ENCODE peak calls at places on chromosomes 13 and 19, in ten cellular contexts. One of them, this sample, is unnamed.

GRCh38 chr13:80030491-80030890 is 310.4 kb downstream of the SPRY2 start:
- DNase-seq in dorsolateral prefrontal cortex: peak
- DNase-seq in testis: peak
- DNase-seq in CD4-positive, alpha-beta T cell: no peak
- DNase-seq in astrocyte: no peak
- DNase-seq in WERI-Rb-1: no peak
- DNase-seq in ovary: no peak
- DNase-seq in heart left ventricle: no peak
- DNase-seq in endodermal cell: peak
- DNase-seq in colonic mucosa: peak
- DNase-seq in this sample: peak

GRCh38 chr19:43784251-43784980 is 3.6 kb upstream of the KCNN4 start:
- DNase-seq in dorsolateral prefrontal cortex: no peak
- DNase-seq in testis: no peak
- DNase-seq in CD4-positive, alpha-beta T cell: peak
- DNase-seq in astrocyte: peak
- DNase-seq in WERI-Rb-1: peak
- DNase-seq in ovary: no peak
- DNase-seq in heart left ventricle: peak
- DNase-seq in endodermal cell: peak
- DNase-seq in colonic mucosa: peak
- DNase-seq in this sample: no peak

GRCh38 chr19:46898731-46899130 is 37.9 kb downstream of the ARHGAP35 start:
- DNase-seq in dorsolateral prefrontal cortex: peak
- DNase-seq in testis: peak
- DNase-seq in CD4-positive, alpha-beta T cell: no peak
- DNase-seq in astrocyte: peak
- DNase-seq in WERI-Rb-1: no peak
- DNase-seq in ovary: peak
- DNase-seq in heart left ventricle: no peak
- DNase-seq in endodermal cell: peak
- DNase-seq in colonic mucosa: no peak
- DNase-seq in this sample: peak

GRCh38 chr13:80235559-80236296 is 105.2 kb downstream of the SPRY2 start:
- DNase-seq in dorsolateral prefrontal cortex: no peak
- DNase-seq in testis: no peak
- DNase-seq in CD4-positive, alpha-beta T cell: no peak
- DNase-seq in astrocyte: peak
- DNase-seq in WERI-Rb-1: no peak
- DNase-seq in ovary: no peak
- DNase-seq in heart left ventricle: no peak
- DNase-seq in endodermal cell: no peak
- DNase-seq in colonic mucosa: peak
- DNase-seq in this sample: peak

GRCh38 chr19:36409841-36410240 is 8.6 kb downstream of the ZFP82 start:
- DNase-seq in dorsolateral prefrontal cortex: no peak
- DNase-seq in testis: no peak
- DNase-seq in CD4-positive, alpha-beta T cell: no peak
- DNase-seq in astrocyte: peak
- DNase-seq in WERI-Rb-1: no peak
- DNase-seq in ovary: no peak
- DNase-seq in heart left ventricle: no peak
- DNase-seq in endodermal cell: no peak
- DNase-seq in colonic mucosa: no peak
- DNase-seq in this sample: peak

GRCh38 chr19:32294871-32295438 is 50.5 kb upstream of the ZNF507 start:
- DNase-seq in dorsolateral prefrontal cortex: no peak
- DNase-seq in testis: no peak
- DNase-seq in CD4-positive, alpha-beta T cell: no peak
- DNase-seq in astrocyte: no peak
- DNase-seq in WERI-Rb-1: no peak
- DNase-seq in ovary: no peak
- DNase-seq in heart left ventricle: no peak
- DNase-seq in endodermal cell: no peak
- DNase-seq in colonic mucosa: no peak
- DNase-seq in this sample: no peak

GRCh38 chr19:10305139-10305806 is 4.3 kb downstream of the ZGLP1 start:
- DNase-seq in dorsolateral prefrontal cortex: peak
- DNase-seq in testis: no peak
- DNase-seq in CD4-positive, alpha-beta T cell: no peak
- DNase-seq in astrocyte: peak
- DNase-seq in WERI-Rb-1: peak
- DNase-seq in ovary: no peak
- DNase-seq in heart left ventricle: peak
- DNase-seq in endodermal cell: no peak
- DNase-seq in colonic mucosa: no peak
- DNase-seq in this sample: no peak

GRCh38 chr13:103022328-103022727 is 43.9 kb downstream of the SLC10A2 start:
- DNase-seq in dorsolateral prefrontal cortex: no peak
- DNase-seq in testis: no peak
- DNase-seq in CD4-positive, alpha-beta T cell: no peak
- DNase-seq in astrocyte: no peak
- DNase-seq in WERI-Rb-1: no peak
- DNase-seq in ovary: no peak
- DNase-seq in heart left ventricle: no peak
- DNase-seq in endodermal cell: no peak
- DNase-seq in colonic mucosa: no peak
- DNase-seq in this sample: no peak

GRCh38 chr13:39385621-39386231 is 217.3 kb downstream of the LHFPL6 start:
- DNase-seq in dorsolateral prefrontal cortex: no peak
- DNase-seq in testis: no peak
- DNase-seq in CD4-positive, alpha-beta T cell: no peak
- DNase-seq in astrocyte: peak
- DNase-seq in WERI-Rb-1: no peak
- DNase-seq in ovary: no peak
- DNase-seq in heart left ventricle: no peak
- DNase-seq in endodermal cell: no peak
- DNase-seq in colonic mucosa: no peak
- DNase-seq in this sample: no peak

GRCh38 chr19:3480383-3481091 is at the start of gene SMIM24:
- DNase-seq in dorsolateral prefrontal cortex: no peak
- DNase-seq in testis: no peak
- DNase-seq in CD4-positive, alpha-beta T cell: no peak
- DNase-seq in astrocyte: no peak
- DNase-seq in WERI-Rb-1: no peak
- DNase-seq in ovary: no peak
- DNase-seq in heart left ventricle: no peak
- DNase-seq in endodermal cell: peak
- DNase-seq in colonic mucosa: peak
- DNase-seq in this sample: no peak

GRCh38 chr13:110775576-110775975 is 62.1 kb downstream of the ING1 start:
- DNase-seq in dorsolateral prefrontal cortex: no peak
- DNase-seq in testis: no peak
- DNase-seq in CD4-positive, alpha-beta T cell: no peak
- DNase-seq in astrocyte: no peak
- DNase-seq in WERI-Rb-1: no peak
- DNase-seq in ovary: no peak
- DNase-seq in heart left ventricle: no peak
- DNase-seq in endodermal cell: no peak
- DNase-seq in colonic mucosa: no peak
- DNase-seq in this sample: no peak

GRCh38 chr13:110772091-110772984 is 58.8 kb downstream of the ING1 start:
- DNase-seq in dorsolateral prefrontal cortex: no peak
- DNase-seq in testis: no peak
- DNase-seq in CD4-positive, alpha-beta T cell: no peak
- DNase-seq in astrocyte: no peak
- DNase-seq in WERI-Rb-1: peak
- DNase-seq in ovary: no peak
- DNase-seq in heart left ventricle: no peak
- DNase-seq in endodermal cell: no peak
- DNase-seq in colonic mucosa: no peak
- DNase-seq in this sample: no peak

GRCh38 chr13:110773480-110773879 is 60.0 kb downstream of the ING1 start:
- DNase-seq in dorsolateral prefrontal cortex: no peak
- DNase-seq in testis: no peak
- DNase-seq in CD4-positive, alpha-beta T cell: no peak
- DNase-seq in astrocyte: no peak
- DNase-seq in WERI-Rb-1: no peak
- DNase-seq in ovary: no peak
- DNase-seq in heart left ventricle: no peak
- DNase-seq in endodermal cell: no peak
- DNase-seq in colonic mucosa: no peak
- DNase-seq in this sample: no peak

GRCh38 chr13:110774051-110774450 is 60.6 kb downstream of the ING1 start:
- DNase-seq in dorsolateral prefrontal cortex: no peak
- DNase-seq in testis: no peak
- DNase-seq in CD4-positive, alpha-beta T cell: no peak
- DNase-seq in astrocyte: no peak
- DNase-seq in WERI-Rb-1: no peak
- DNase-seq in ovary: no peak
- DNase-seq in heart left ventricle: no peak
- DNase-seq in endodermal cell: no peak
- DNase-seq in colonic mucosa: no peak
- DNase-seq in this sample: no peak

DNA sequence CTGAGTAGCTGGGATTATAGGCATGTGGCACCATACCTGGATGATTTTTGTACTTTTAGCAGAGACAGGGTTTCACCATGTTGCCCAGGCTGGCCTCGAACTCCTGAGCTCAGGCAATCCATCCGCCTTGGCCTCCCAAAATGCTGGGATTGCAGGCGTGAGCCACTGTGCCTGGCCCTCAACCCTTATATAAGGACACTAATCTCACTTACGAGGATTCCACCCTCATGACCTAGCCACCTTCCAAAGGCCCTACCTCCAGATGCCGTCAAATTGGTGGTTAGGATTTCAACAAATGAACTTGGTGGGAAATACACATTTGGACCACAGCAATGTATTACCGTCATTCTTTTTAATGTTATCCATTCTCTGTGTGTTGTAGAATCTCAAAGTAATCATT is 61.0 kb downstream of the ING1 start:
- DNase-seq in dorsolateral prefrontal cortex: no peak
- DNase-seq in testis: no peak
- DNase-seq in CD4-positive, alpha-beta T cell: no peak
- DNase-seq in astrocyte: no peak
- DNase-seq in WERI-Rb-1: no peak
- DNase-seq in ovary: no peak
- DNase-seq in heart left ventricle: no peak
- DNase-seq in endodermal cell: no peak
- DNase-seq in colonic mucosa: no peak
- DNase-seq in this sample: no peak
- H3K27ac ChIP-seq in dorsolateral prefrontal cortex: no peak
- H3K27ac ChIP-seq in testis: no peak
- H3K27ac ChIP-seq in CD4-positive, alpha-beta T cell: no peak
- H3K27ac ChIP-seq in astrocyte: no peak
- H3K27ac ChIP-seq in WERI-Rb-1: no peak
- H3K27ac ChIP-seq in ovary: no peak
- H3K27ac ChIP-seq in heart left ventricle: no peak
- H3K27ac ChIP-seq in endodermal cell: no peak
- H3K27ac ChIP-seq in colonic mucosa: no peak
- H3K27ac ChIP-seq in this sample: no peak

DNA sequence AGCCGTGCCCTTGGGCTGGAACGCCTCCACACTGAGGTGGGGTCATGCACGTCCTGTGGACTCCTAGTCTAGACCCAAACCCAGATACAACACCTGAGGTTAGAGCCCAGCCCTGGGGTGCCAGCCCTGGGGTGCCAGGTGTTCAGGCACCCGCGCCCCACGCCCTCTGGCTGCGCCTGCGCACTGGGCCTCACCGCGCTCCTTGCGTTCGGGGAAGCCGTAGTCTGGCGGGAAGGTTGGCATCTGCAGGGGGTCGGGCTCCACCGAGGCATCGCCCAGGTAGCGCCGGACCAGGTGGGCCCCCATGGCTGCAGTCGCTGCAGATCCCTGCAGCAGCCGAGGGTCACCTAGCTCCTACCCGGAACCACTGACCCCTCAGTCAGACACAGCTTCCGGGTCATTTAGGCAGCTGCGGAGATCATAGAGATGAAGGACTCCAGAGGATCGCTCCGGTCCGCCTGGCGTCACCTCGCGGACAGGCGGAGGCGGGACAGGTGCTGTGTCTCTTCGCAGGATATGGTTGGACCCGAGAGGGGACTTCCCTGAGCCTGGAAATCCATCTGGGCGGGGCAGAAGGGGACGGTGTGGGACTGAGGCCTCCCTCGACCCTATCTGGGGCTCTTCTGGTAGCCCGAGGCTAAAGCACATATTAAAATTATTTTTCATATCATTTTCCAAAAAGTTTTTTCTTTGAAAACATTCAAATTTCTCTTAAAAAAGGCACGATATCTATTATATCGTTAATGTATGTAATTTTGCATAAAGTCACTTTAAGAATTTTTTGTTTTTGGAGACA is at the start of gene NDUFB7:
- DNase-seq in dorsolateral prefrontal cortex: peak
- DNase-seq in testis: peak
- DNase-seq in CD4-positive, alpha-beta T cell: peak
- DNase-seq in astrocyte: peak
- DNase-seq in WERI-Rb-1: peak
- DNase-seq in ovary: peak
- DNase-seq in heart left ventricle: peak
- DNase-seq in endodermal cell: peak
- DNase-seq in colonic mucosa: peak
- DNase-seq in this sample: peak
- TF ChIP-seq CTCF in dorsolateral prefrontal cortex: peak
- TF ChIP-seq CTCF in testis: peak
- TF ChIP-seq CTCF in CD4-positive, alpha-beta T cell: peak
- TF ChIP-seq CTCF in astrocyte: peak
- TF ChIP-seq CTCF in WERI-Rb-1: peak
- TF ChIP-seq CTCF in ovary: peak
- TF ChIP-seq CTCF in heart left ventricle: peak
- TF ChIP-seq CTCF in endodermal cell: peak
- TF ChIP-seq CTCF in colonic mucosa: peak
- TF ChIP-seq CTCF in this sample: peak

GRCh38 chr19:49119411-49120324 is at the start of gene PPFIA3:
- DNase-seq in dorsolateral prefrontal cortex: no peak
- DNase-seq in testis: peak
- DNase-seq in CD4-positive, alpha-beta T cell: no peak
- DNase-seq in astrocyte: peak
- DNase-seq in WERI-Rb-1: no peak
- DNase-seq in ovary: peak
- DNase-seq in heart left ventricle: peak
- DNase-seq in endodermal cell: peak
- DNase-seq in colonic mucosa: peak
- DNase-seq in this sample: peak
- H3K27ac ChIP-seq in dorsolateral prefrontal cortex: peak
- H3K27ac ChIP-seq in testis: peak
- H3K27ac ChIP-seq in CD4-positive, alpha-beta T cell: peak
- H3K27ac ChIP-seq in astrocyte: peak
- H3K27ac ChIP-seq in WERI-Rb-1: peak
- H3K27ac ChIP-seq in ovary: peak
- H3K27ac ChIP-seq in heart left ventricle: peak
- H3K27ac ChIP-seq in endodermal cell: peak
- H3K27ac ChIP-seq in colonic mucosa: peak
- H3K27ac ChIP-seq in this sample: peak

DNA sequence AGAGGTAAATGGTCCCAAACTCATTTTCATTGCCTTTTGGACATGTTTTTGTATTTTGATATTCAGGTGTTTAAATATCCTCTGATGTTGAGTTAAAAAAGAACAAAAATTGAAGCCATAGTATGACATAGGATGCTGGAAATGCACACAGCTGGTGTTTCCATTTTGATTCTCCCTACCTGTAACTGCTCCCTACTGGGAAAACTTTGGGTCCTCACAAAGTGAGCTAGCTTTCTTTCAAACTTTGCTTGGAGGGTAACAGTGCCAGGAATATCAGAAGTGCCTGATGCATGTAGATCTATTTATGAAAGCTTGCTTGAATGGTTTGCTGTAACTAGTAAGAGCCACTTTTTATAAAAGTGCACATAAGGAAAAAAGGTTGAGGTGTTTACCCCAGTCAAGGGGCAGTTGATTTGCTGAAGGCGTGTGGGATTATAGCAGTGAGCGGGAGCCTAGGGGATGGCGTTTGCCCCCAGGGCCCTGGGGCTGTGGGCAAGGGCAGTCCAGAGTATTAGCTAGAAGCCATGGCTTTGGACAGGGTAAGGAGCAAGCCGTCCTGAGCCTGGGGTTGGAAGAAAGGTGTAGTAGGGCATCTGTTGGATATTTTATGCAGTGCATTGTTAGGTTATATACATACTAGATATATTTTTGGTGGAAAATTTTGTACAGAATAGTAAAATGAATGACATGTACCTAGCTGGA is 4.3 kb downstream of the RPS9 start:
- DNase-seq in dorsolateral prefrontal cortex: no peak
- DNase-seq in testis: no peak
- DNase-seq in CD4-positive, alpha-beta T cell: no peak
- DNase-seq in astrocyte: no peak
- DNase-seq in WERI-Rb-1: no peak
- DNase-seq in ovary: no peak
- DNase-seq in heart left ventricle: no peak
- DNase-seq in endodermal cell: no peak
- DNase-seq in colonic mucosa: no peak
- DNase-seq in this sample: no peak
- TF ChIP-seq CTCF in dorsolateral prefrontal cortex: no peak
- TF ChIP-seq CTCF in testis: no peak
- TF ChIP-seq CTCF in CD4-positive, alpha-beta T cell: no peak
- TF ChIP-seq CTCF in astrocyte: no peak
- TF ChIP-seq CTCF in WERI-Rb-1: no peak
- TF ChIP-seq CTCF in ovary: no peak
- TF ChIP-seq CTCF in heart left ventricle: no peak
- TF ChIP-seq CTCF in endodermal cell: no peak
- TF ChIP-seq CTCF in colonic mucosa: no peak
- TF ChIP-seq CTCF in this sample: no peak